ENCODE peak calls at places on chromosome 20, in seven cellular contexts. One of them, this sample, is unnamed.

GRCh38 chr20:35363190-35363589 is 48.6 kb downstream of the UQCC1 start:
- DNase-seq in kidney: no peak
- DNase-seq in tibial nerve: no peak
- DNase-seq in Peyer's patch: no peak
- DNase-seq in tibial artery: no peak
- DNase-seq in thoracic aorta: no peak
- DNase-seq in PC-3: no peak
- DNase-seq in this sample: no peak

GRCh38 chr20:49595811-49596545 is 28.0 kb upstream of the PTGIS start:
- DNase-seq in tibial nerve: no peak
- DNase-seq in Peyer's patch: peak
- DNase-seq in kidney: no peak
- DNase-seq in tibial artery: peak
- DNase-seq in thoracic aorta: no peak
- DNase-seq in PC-3: no peak
- DNase-seq in this sample: no peak

GRCh38 chr20:35307666-35308653 is 15.7 kb upstream of the FAM83C start:
- DNase-seq in PC-3: peak
- DNase-seq in thoracic aorta: peak
- DNase-seq in tibial nerve: peak
- DNase-seq in kidney: no peak
- DNase-seq in tibial artery: peak
- DNase-seq in Peyer's patch: no peak
- DNase-seq in this sample: no peak

GRCh38 chr20:45229264-45230056 is 8.3 kb downstream of the SEMG2 start:
- DNase-seq in tibial nerve: no peak
- DNase-seq in thoracic aorta: no peak
- DNase-seq in kidney: no peak
- DNase-seq in Peyer's patch: peak
- DNase-seq in tibial artery: no peak
- DNase-seq in PC-3: peak
- DNase-seq in this sample: peak

GRCh38 chr20:38159539-38159938 is 5.5 kb downstream of the TGM2 start:
- DNase-seq in PC-3: no peak
- DNase-seq in tibial nerve: no peak
- DNase-seq in thoracic aorta: no peak
- DNase-seq in tibial artery: peak
- DNase-seq in Peyer's patch: no peak
- DNase-seq in kidney: peak
- DNase-seq in this sample: no peak

GRCh38 chr20:39563406-39563805 is 601.3 kb downstream of the DHX35 start:
- DNase-seq in kidney: no peak
- DNase-seq in tibial artery: no peak
- DNase-seq in thoracic aorta: no peak
- DNase-seq in Peyer's patch: no peak
- DNase-seq in tibial nerve: no peak
- DNase-seq in PC-3: no peak
- DNase-seq in this sample: no peak

GRCh38 chr20:63746766-63747315 is 7.3 kb downstream of the SLC2A4RG start:
- DNase-seq in Peyer's patch: no peak
- DNase-seq in PC-3: no peak
- DNase-seq in tibial nerve: no peak
- DNase-seq in tibial artery: no peak
- DNase-seq in thoracic aorta: no peak
- DNase-seq in kidney: peak
- DNase-seq in this sample: no peak

GRCh38 chr20:44651507-44652373 is at the start of gene ADA:
- DNase-seq in PC-3: peak
- DNase-seq in tibial nerve: peak
- DNase-seq in thoracic aorta: no peak
- DNase-seq in kidney: peak
- DNase-seq in tibial artery: peak
- DNase-seq in Peyer's patch: peak
- DNase-seq in this sample: peak

GRCh38 chr20:49674383-49675352 is 39.0 kb downstream of the B4GALT5 start:
- DNase-seq in thoracic aorta: no peak
- DNase-seq in tibial nerve: no peak
- DNase-seq in Peyer's patch: peak
- DNase-seq in kidney: no peak
- DNase-seq in PC-3: peak
- DNase-seq in tibial artery: no peak
- DNase-seq in this sample: no peak

GRCh38 chr20:63316502-63316921 is 23.5 kb downstream of the COL20A1 start:
- DNase-seq in tibial artery: peak
- DNase-seq in tibial nerve: no peak
- DNase-seq in Peyer's patch: no peak
- DNase-seq in kidney: peak
- DNase-seq in thoracic aorta: no peak
- DNase-seq in PC-3: no peak
- DNase-seq in this sample: no peak

GRCh38 chr20:7305971-7306370 is 538.5 kb downstream of the BMP2 start:
- DNase-seq in PC-3: no peak
- DNase-seq in kidney: no peak
- DNase-seq in tibial artery: no peak
- DNase-seq in tibial nerve: no peak
- DNase-seq in Peyer's patch: no peak
- DNase-seq in thoracic aorta: no peak
- DNase-seq in this sample: no peak

GRCh38 chr20:50289581-50289980 is 99.0 kb downstream of the CEBPB start:
- DNase-seq in tibial nerve: no peak
- DNase-seq in kidney: no peak
- DNase-seq in thoracic aorta: no peak
- DNase-seq in Peyer's patch: no peak
- DNase-seq in PC-3: no peak
- DNase-seq in tibial artery: no peak
- DNase-seq in this sample: no peak

GRCh38 chr20:46324960-46325703 is 16.8 kb upstream of the CDH22 start:
- DNase-seq in tibial nerve: no peak
- DNase-seq in PC-3: peak
- DNase-seq in Peyer's patch: no peak
- DNase-seq in thoracic aorta: no peak
- DNase-seq in tibial artery: no peak
- DNase-seq in kidney: no peak
- DNase-seq in this sample: no peak

GRCh38 chr20:59673288-59673997 is 69.1 kb downstream of the PHACTR3 start:
- DNase-seq in thoracic aorta: no peak
- DNase-seq in tibial nerve: no peak
- DNase-seq in kidney: peak
- DNase-seq in PC-3: no peak
- DNase-seq in Peyer's patch: no peak
- DNase-seq in tibial artery: no peak
- DNase-seq in this sample: no peak

GRCh38 chr20:8721098-8721497 is 347.8 kb upstream of the PLCB4 start:
- DNase-seq in thoracic aorta: no peak
- DNase-seq in Peyer's patch: peak
- DNase-seq in PC-3: peak
- DNase-seq in kidney: no peak
- DNase-seq in tibial nerve: no peak
- DNase-seq in tibial artery: no peak
- DNase-seq in this sample: no peak

GRCh38 chr20:53672484-53673129 is 79.0 kb upstream of the ZNF217 start:
- DNase-seq in tibial artery: no peak
- DNase-seq in PC-3: peak
- DNase-seq in kidney: no peak
- DNase-seq in Peyer's patch: no peak
- DNase-seq in thoracic aorta: no peak
- DNase-seq in tibial nerve: no peak
- DNase-seq in this sample: no peak

GRCh38 chr20:59131541-59132285 is 31.9 kb upstream of the ZNF831 start:
- DNase-seq in tibial nerve: no peak
- DNase-seq in kidney: no peak
- DNase-seq in tibial artery: no peak
- DNase-seq in Peyer's patch: no peak
- DNase-seq in thoracic aorta: no peak
- DNase-seq in PC-3: no peak
- DNase-seq in this sample: no peak

GRCh38 chr20:373171-373890 is 7.2 kb upstream of the TRIB3 start:
- DNase-seq in tibial nerve: no peak
- DNase-seq in PC-3: peak
- DNase-seq in kidney: peak
- DNase-seq in tibial artery: no peak
- DNase-seq in thoracic aorta: no peak
- DNase-seq in Peyer's patch: no peak
- DNase-seq in this sample: peak

GRCh38 chr20:45836841-45837240 is 3.2 kb downstream of the SNX21 start:
- DNase-seq in PC-3: no peak
- DNase-seq in tibial nerve: no peak
- DNase-seq in thoracic aorta: no peak
- DNase-seq in kidney: no peak
- DNase-seq in tibial artery: no peak
- DNase-seq in Peyer's patch: no peak
- DNase-seq in this sample: no peak

GRCh38 chr20:58570181-58570859 is 55.1 kb upstream of the APCDD1L start:
- DNase-seq in thoracic aorta: no peak
- DNase-seq in PC-3: no peak
- DNase-seq in tibial nerve: no peak
- DNase-seq in kidney: no peak
- DNase-seq in tibial artery: no peak
- DNase-seq in Peyer's patch: no peak
- DNase-seq in this sample: peak

GRCh38 chr20:208937-209566 is 18.0 kb upstream of the DEFB129 start:
- DNase-seq in kidney: no peak
- DNase-seq in thoracic aorta: no peak
- DNase-seq in tibial nerve: no peak
- DNase-seq in tibial artery: no peak
- DNase-seq in PC-3: peak
- DNase-seq in Peyer's patch: no peak
- DNase-seq in this sample: no peak

GRCh38 chr20:61803416-61803902 is 262.2 kb downstream of the TAF4 start:
- DNase-seq in kidney: peak
- DNase-seq in tibial artery: no peak
- DNase-seq in thoracic aorta: no peak
- DNase-seq in tibial nerve: no peak
- DNase-seq in Peyer's patch: no peak
- DNase-seq in PC-3: no peak
- DNase-seq in this sample: no peak
- H3K4me3 ChIP-seq in kidney: no peak
- H3K4me3 ChIP-seq in tibial artery: no peak
- H3K4me3 ChIP-seq in thoracic aorta: peak
- H3K4me3 ChIP-seq in tibial nerve: no peak
- H3K4me3 ChIP-seq in Peyer's patch: no peak
- H3K4me3 ChIP-seq in PC-3: peak
- H3K4me3 ChIP-seq in this sample: no peak

GRCh38 chr20:10474606-10475184 is 39.6 kb downstream of the SLX4IP start:
- DNase-seq in thoracic aorta: no peak
- DNase-seq in PC-3: no peak
- DNase-seq in tibial nerve: peak
- DNase-seq in tibial artery: peak
- DNase-seq in Peyer's patch: no peak
- DNase-seq in kidney: no peak
- DNase-seq in this sample: peak

GRCh38 chr20:10478205-10478604 is 43.1 kb downstream of the SLX4IP start:
- DNase-seq in PC-3: no peak
- DNase-seq in tibial nerve: no peak
- DNase-seq in kidney: no peak
- DNase-seq in thoracic aorta: no peak
- DNase-seq in Peyer's patch: no peak
- DNase-seq in tibial artery: no peak
- DNase-seq in this sample: no peak

GRCh38 chr20:10476319-10476724 is 41.2 kb downstream of the SLX4IP start:
- DNase-seq in kidney: no peak
- DNase-seq in tibial nerve: no peak
- DNase-seq in PC-3: peak
- DNase-seq in thoracic aorta: no peak
- DNase-seq in tibial artery: no peak
- DNase-seq in Peyer's patch: no peak
- DNase-seq in this sample: no peak

GRCh38 chr20:10478930-10479329 is 43.8 kb downstream of the SLX4IP start:
- DNase-seq in kidney: no peak
- DNase-seq in tibial artery: no peak
- DNase-seq in thoracic aorta: no peak
- DNase-seq in Peyer's patch: no peak
- DNase-seq in tibial nerve: no peak
- DNase-seq in PC-3: no peak
- DNase-seq in this sample: no peak

GRCh38 chr20:10475225-10475624 is 40.1 kb downstream of the SLX4IP start:
- DNase-seq in tibial artery: no peak
- DNase-seq in kidney: no peak
- DNase-seq in PC-3: no peak
- DNase-seq in thoracic aorta: no peak
- DNase-seq in Peyer's patch: no peak
- DNase-seq in tibial nerve: no peak
- DNase-seq in this sample: no peak
- H3K27ac ChIP-seq in tibial artery: no peak
- H3K27ac ChIP-seq in kidney: no peak
- H3K27ac ChIP-seq in PC-3: no peak
- H3K27ac ChIP-seq in thoracic aorta: peak
- H3K27ac ChIP-seq in Peyer's patch: no peak
- H3K27ac ChIP-seq in tibial nerve: peak
- H3K27ac ChIP-seq in this sample: peak

DNA sequence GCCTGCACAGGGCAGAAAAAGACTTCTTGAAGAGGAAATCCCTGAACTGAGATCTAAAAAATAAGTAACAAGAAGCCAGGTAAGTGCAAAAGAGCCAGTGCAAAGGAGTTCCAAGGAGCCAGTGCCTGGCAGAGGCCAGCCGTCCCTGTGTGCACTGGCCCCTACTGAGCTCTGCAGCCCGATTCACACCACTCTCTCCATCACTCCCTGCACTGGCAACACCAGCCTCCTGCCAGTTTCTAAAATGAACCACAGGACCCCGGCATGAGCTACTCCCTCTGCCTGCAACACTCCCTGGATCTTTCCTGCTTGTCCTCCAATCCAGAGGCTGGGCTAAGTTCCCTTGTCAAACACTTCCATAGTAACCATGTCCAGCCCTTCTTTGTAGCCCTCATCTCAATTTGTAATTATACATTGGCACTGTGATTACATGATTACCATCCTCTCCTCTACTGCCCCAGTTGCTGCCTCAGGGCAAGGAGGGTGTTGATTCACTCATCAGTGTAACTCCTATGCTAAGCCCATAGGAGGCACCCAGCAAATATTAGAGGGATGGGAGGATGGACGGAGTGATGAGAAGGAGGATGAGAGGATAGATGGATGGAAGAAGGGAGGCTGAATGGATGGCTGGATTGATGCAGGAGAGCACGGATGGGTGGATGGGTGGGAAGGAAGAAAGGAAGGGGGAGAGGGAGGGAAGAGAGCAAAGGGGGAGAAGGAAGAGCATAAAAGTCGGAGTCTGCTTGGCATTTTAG is 49.3 kb downstream of the SIRPA start:
- DNase-seq in tibial nerve: no peak
- DNase-seq in Peyer's patch: no peak
- DNase-seq in PC-3: no peak
- DNase-seq in tibial artery: no peak
- DNase-seq in thoracic aorta: no peak
- DNase-seq in kidney: no peak
- DNase-seq in this sample: no peak
- TF ChIP-seq CTCF in tibial nerve: no peak
- TF ChIP-seq CTCF in Peyer's patch: no peak
- TF ChIP-seq CTCF in PC-3: no peak
- TF ChIP-seq CTCF in tibial artery: no peak
- TF ChIP-seq CTCF in thoracic aorta: no peak
- TF ChIP-seq CTCF in kidney: no peak
- TF ChIP-seq CTCF in this sample: no peak

DNA sequence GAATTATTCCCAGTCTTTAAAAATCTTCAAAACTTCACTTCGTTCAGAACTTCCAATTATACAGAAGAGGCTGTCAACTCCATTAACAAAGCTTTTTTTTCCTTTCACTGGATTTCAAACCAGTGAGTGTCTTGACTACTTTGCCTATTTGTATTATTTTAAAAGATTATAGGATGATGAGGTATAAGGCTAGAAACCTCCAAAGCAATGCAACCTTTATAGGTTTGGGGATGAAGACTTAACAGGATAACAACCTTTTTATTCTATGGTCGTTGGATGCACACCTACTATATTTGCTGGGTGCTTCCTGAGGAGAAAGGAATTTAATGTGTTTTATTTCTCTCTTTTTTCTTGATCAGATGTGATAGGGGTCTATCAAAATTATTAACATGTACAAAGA is 1.9 kb upstream of the OVOL2 start:
- DNase-seq in kidney: no peak
- DNase-seq in tibial nerve: no peak
- DNase-seq in PC-3: no peak
- DNase-seq in Peyer's patch: no peak
- DNase-seq in tibial artery: no peak
- DNase-seq in thoracic aorta: no peak
- DNase-seq in this sample: no peak
- H3K4me3 ChIP-seq in kidney: peak
- H3K4me3 ChIP-seq in tibial nerve: no peak
- H3K4me3 ChIP-seq in PC-3: peak
- H3K4me3 ChIP-seq in Peyer's patch: no peak
- H3K4me3 ChIP-seq in tibial artery: no peak
- H3K4me3 ChIP-seq in thoracic aorta: no peak
- H3K4me3 ChIP-seq in this sample: no peak